ENCODE peak calls at places on chromosomes 6 and 20, in eight cellular contexts. One of them, this sample, is unnamed.

GRCh38 chr20:48703107-48703506 is 124.7 kb downstream of the PREX1 start:
- DNase-seq in H7: no peak
- DNase-seq in AG08396: no peak
- DNase-seq in left lung: peak
- DNase-seq in NCI-H524: no peak
- DNase-seq in NAMALWA: no peak
- DNase-seq in EL: no peak
- DNase-seq in NCI-H446: peak
- DNase-seq in this sample: peak

GRCh38 chr20:21796059-21796458 is 90.6 kb downstream of the PAX1 start:
- DNase-seq in EL: no peak
- DNase-seq in left lung: no peak
- DNase-seq in H7: peak
- DNase-seq in NAMALWA: peak
- DNase-seq in AG08396: no peak
- DNase-seq in NCI-H524: peak
- DNase-seq in NCI-H446: no peak
- DNase-seq in this sample: no peak

GRCh38 chr6:23584134-23584763 is 541.8 kb upstream of the NRSN1 start:
- DNase-seq in left lung: no peak
- DNase-seq in NCI-H524: no peak
- DNase-seq in NAMALWA: no peak
- DNase-seq in AG08396: no peak
- DNase-seq in NCI-H446: no peak
- DNase-seq in H7: no peak
- DNase-seq in EL: peak
- DNase-seq in this sample: no peak

GRCh38 chr6:166237611-166238010 is 70.0 kb upstream of the TBXT start:
- DNase-seq in left lung: no peak
- DNase-seq in AG08396: no peak
- DNase-seq in NCI-H524: peak
- DNase-seq in NCI-H446: no peak
- DNase-seq in H7: no peak
- DNase-seq in EL: no peak
- DNase-seq in NAMALWA: no peak
- DNase-seq in this sample: no peak

GRCh38 chr20:22807646-22808045 is 223.3 kb upstream of the FOXA2 start:
- DNase-seq in NCI-H524: no peak
- DNase-seq in NAMALWA: peak
- DNase-seq in left lung: no peak
- DNase-seq in H7: no peak
- DNase-seq in AG08396: no peak
- DNase-seq in EL: no peak
- DNase-seq in NCI-H446: peak
- DNase-seq in this sample: no peak

GRCh38 chr6:23446394-23447001 is 679.5 kb upstream of the NRSN1 start:
- DNase-seq in NCI-H446: peak
- DNase-seq in left lung: no peak
- DNase-seq in EL: peak
- DNase-seq in H7: peak
- DNase-seq in NAMALWA: peak
- DNase-seq in NCI-H524: peak
- DNase-seq in AG08396: peak
- DNase-seq in this sample: no peak

GRCh38 chr6:112038268-112038667 is 15.6 kb upstream of the CCN6 start:
- DNase-seq in NCI-H446: no peak
- DNase-seq in AG08396: no peak
- DNase-seq in NCI-H524: no peak
- DNase-seq in EL: no peak
- DNase-seq in NAMALWA: no peak
- DNase-seq in H7: no peak
- DNase-seq in left lung: no peak
- DNase-seq in this sample: no peak

GRCh38 chr6:39361657-39362486 is 39.4 kb upstream of the KCNK16 start:
- DNase-seq in EL: peak
- DNase-seq in H7: peak
- DNase-seq in NAMALWA: peak
- DNase-seq in NCI-H446: peak
- DNase-seq in left lung: peak
- DNase-seq in AG08396: peak
- DNase-seq in NCI-H524: peak
- DNase-seq in this sample: peak

GRCh38 chr20:9515761-9516657 is 1.6 kb downstream of the LAMP5 start:
- DNase-seq in NAMALWA: no peak
- DNase-seq in EL: no peak
- DNase-seq in AG08396: peak
- DNase-seq in NCI-H524: peak
- DNase-seq in NCI-H446: peak
- DNase-seq in H7: peak
- DNase-seq in left lung: peak
- DNase-seq in this sample: no peak

GRCh38 chr6:56954389-56955170 is at the start of gene BEND6:
- DNase-seq in left lung: peak
- DNase-seq in NCI-H524: peak
- DNase-seq in NCI-H446: peak
- DNase-seq in EL: peak
- DNase-seq in NAMALWA: peak
- DNase-seq in H7: peak
- DNase-seq in AG08396: peak
- DNase-seq in this sample: peak

GRCh38 chr20:40687384-40688128 is 1.5 kb downstream of the MAFB start:
- DNase-seq in EL: no peak
- DNase-seq in H7: peak
- DNase-seq in NCI-H446: peak
- DNase-seq in AG08396: no peak
- DNase-seq in NAMALWA: no peak
- DNase-seq in left lung: peak
- DNase-seq in NCI-H524: peak
- DNase-seq in this sample: peak

GRCh38 chr6:157877573-157878011 is 54.5 kb downstream of the SNX9 start:
- DNase-seq in NCI-H446: no peak
- DNase-seq in left lung: no peak
- DNase-seq in EL: no peak
- DNase-seq in NAMALWA: no peak
- DNase-seq in NCI-H524: no peak
- DNase-seq in H7: no peak
- DNase-seq in AG08396: no peak
- DNase-seq in this sample: no peak

GRCh38 chr6:87637106-87637505 is 47.2 kb downstream of the ORC3 start:
- DNase-seq in H7: no peak
- DNase-seq in left lung: no peak
- DNase-seq in NCI-H524: peak
- DNase-seq in NCI-H446: no peak
- DNase-seq in EL: no peak
- DNase-seq in NAMALWA: no peak
- DNase-seq in AG08396: no peak
- DNase-seq in this sample: no peak

GRCh38 chr20:20734475-20734948 is 22.1 kb upstream of the RALGAPA2 start:
- DNase-seq in NCI-H524: no peak
- DNase-seq in left lung: no peak
- DNase-seq in AG08396: no peak
- DNase-seq in NCI-H446: no peak
- DNase-seq in H7: no peak
- DNase-seq in EL: no peak
- DNase-seq in NAMALWA: no peak
- DNase-seq in this sample: no peak

GRCh38 chr20:13302647-13303425 is 81.8 kb downstream of the ISM1 start:
- DNase-seq in NAMALWA: peak
- DNase-seq in EL: peak
- DNase-seq in left lung: no peak
- DNase-seq in NCI-H524: peak
- DNase-seq in H7: peak
- DNase-seq in NCI-H446: peak
- DNase-seq in AG08396: peak
- DNase-seq in this sample: no peak

This sample was measured in aorta.